ENCODE peak calls at places on chromosome 20, in seven cellular contexts. W, N, O, M, Z, V and U are unnamed samples. For H3K4me1, the result is how much of the 10 kb centered on the place peaks cover.

GRCh38 chr20:59017493-59018231 is 1.6 kb upstream of the TUBB1 start:
- DNase-seq in V (no peak), O (no peak), M (no peak), Z (no peak), W (no peak), N (peak), U (no peak)

GRCh38 chr20:32327087-32327681 is 30.9 kb upstream of the ASXL1 start:
- DNase-seq in Z (peak), M (no peak), V (no peak), W (no peak), N (no peak), O (no peak), U (no peak)

GRCh38 chr20:38083338-38084048 is 49.9 kb downstream of the RPRD1B start:
- DNase-seq in Z (no peak), O (no peak), V (no peak), N (no peak), M (no peak), W (no peak), U (no peak)

GRCh38 chr20:62252342-62252966 is 14.1 kb downstream of the OSBPL2 start:
- DNase-seq in N (no peak), V (peak), W (no peak), Z (no peak), O (no peak), M (no peak), U (no peak)

GRCh38 chr20:61299613-61300012 is 47.6 kb downstream of the CDH4 start:
- DNase-seq in M (no peak), V (no peak), O (no peak), Z (no peak), N (no peak), W (no peak), U (no peak)

GRCh38 chr20:61531553-61532345 is 279.7 kb downstream of the CDH4 start:
- DNase-seq in M (no peak), W (no peak), V (no peak), N (no peak), Z (peak), O (no peak), U (no peak)

GRCh38 chr20:62696999-62697398 is 11.6 kb upstream of the NTSR1 start:
- DNase-seq in N (no peak), W (no peak), M (no peak), Z (no peak), V (no peak), O (no peak), U (no peak)

GRCh38 chr20:63041776-63042175 is 35.0 kb upstream of the BHLHE23 start:
- DNase-seq in V (peak), M (no peak), O (no peak), Z (no peak), N (no peak), W (no peak), U (no peak)

GRCh38 chr20:32440758-32441078 is 82.6 kb downstream of the ASXL1 start:
- DNase-seq in W (no peak), O (no peak), M (no peak), Z (no peak), V (no peak), N (no peak), U (no peak)

GRCh38 chr20:12371955-12372354 is 454.3 kb downstream of the BTBD3 start:
- DNase-seq in Z (no peak), M (no peak), O (no peak), V (no peak), N (no peak), W (no peak), U (no peak)

GRCh38 chr20:38202982-38203293 is 37.9 kb upstream of the TGM2 start:
- DNase-seq in M (no peak), V (no peak), N (peak), O (no peak), W (no peak), Z (no peak), U (no peak)

GRCh38 chr20:45867129-45867810 is 9.9 kb downstream of the ZSWIM3 start:
- DNase-seq in W (no peak), V (no peak), O (no peak), M (no peak), Z (no peak), N (no peak), U (no peak)
- H3K4me1 ChIP-seq in W (under half), V (under half), O (under half), M (under half), Z (under half), N (under half), U (under half)

GRCh38 chr20:48782901-48783308 is 44.9 kb downstream of the PREX1 start:
- DNase-seq in V (no peak), Z (no peak), N (peak), W (no peak), M (no peak), O (no peak), U (no peak)

GRCh38 chr20:48782073-48782472 is 45.7 kb downstream of the PREX1 start:
- DNase-seq in N (no peak), O (no peak), W (no peak), V (no peak), Z (no peak), M (no peak), U (no peak)

GRCh38 chr20:48779435-48779834 is 48.4 kb downstream of the PREX1 start:
- DNase-seq in V (no peak), W (no peak), Z (no peak), O (no peak), M (no peak), N (no peak), U (no peak)

GRCh38 chr20:48783533-48784272 is 44.1 kb downstream of the PREX1 start:
- DNase-seq in Z (peak), W (no peak), V (no peak), N (peak), O (peak), M (no peak), U (no peak)

GRCh38 chr20:48781634-48782033 is 46.2 kb downstream of the PREX1 start:
- DNase-seq in N (no peak), V (no peak), M (no peak), O (no peak), Z (no peak), W (no peak), U (no peak)
- H3K4me1 ChIP-seq in N (under half), V (under half), M (under half), O (half or more), Z (under half), W (under half), U (under half)

DNA sequence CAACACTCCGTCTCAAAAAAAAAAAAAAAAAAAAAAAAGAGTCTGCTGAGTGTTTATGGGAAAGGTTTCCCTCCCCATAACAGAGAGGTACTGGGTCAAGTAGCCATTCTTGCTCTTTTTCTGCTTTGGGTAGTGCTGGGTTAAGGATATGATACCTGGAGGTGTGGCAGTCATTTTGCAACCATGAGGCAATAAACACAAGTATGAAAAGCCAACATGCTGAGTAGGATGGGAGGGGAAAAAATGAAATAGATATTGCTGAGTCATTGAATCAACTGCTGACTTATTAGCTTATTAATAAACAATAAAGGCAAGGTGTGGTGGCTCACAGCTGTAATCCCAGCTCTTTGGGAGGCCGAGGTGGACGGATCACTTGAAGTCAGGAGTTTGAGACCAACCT is 2.3 kb upstream of the TOMM34 start:
- DNase-seq in M (no peak), Z (no peak), N (no peak), V (no peak), O (no peak), W (no peak), U (no peak)
- H3K4me1 ChIP-seq in M (under half), Z (under half), N (under half), V (under half), O (under half), W (under half), U (under half)

GRCh38 chr20:49284818-49285217 is 7.0 kb upstream of the ZNFX1 start:
- DNase-seq in W (no peak), M (no peak), V (no peak), O (no peak), Z (no peak), N (no peak), U (no peak)

GRCh38 chr20:49285813-49286494 is 8.1 kb upstream of the ZNFX1 start:
- DNase-seq in Z (no peak), V (no peak), W (no peak), O (no peak), N (no peak), M (no peak), U (no peak)

GRCh38 chr20:49283703-49284625 is 6.1 kb upstream of the ZNFX1 start:
- DNase-seq in W (no peak), O (no peak), V (no peak), N (no peak), M (no peak), Z (no peak), U (no peak)

GRCh38 chr20:49286689-49287551 is 9.1 kb upstream of the ZNFX1 start:
- DNase-seq in Z (peak), M (peak), W (no peak), O (no peak), N (no peak), V (no peak), U (no peak)

DNA sequence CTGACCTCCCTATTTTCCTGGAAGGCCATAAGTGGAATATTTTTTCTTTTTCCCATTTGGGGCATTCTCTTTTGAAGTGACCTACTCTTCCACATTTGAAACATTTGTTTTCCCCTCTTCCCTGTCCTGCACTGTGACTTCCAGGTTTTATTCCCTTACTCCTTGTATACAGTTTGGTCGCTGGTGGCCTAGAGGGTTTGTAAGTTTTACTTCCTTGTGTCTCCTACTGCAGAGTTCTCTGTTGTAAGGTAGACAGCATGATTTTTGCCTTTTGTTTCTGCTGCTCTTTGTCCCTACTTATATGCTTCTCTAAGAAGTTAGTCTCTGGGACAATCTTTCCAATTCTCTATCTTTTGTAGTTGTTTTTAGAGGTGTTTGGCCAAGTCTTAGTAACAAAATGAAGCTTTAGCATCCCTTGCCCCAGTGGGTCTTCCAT is 7.4 kb upstream of the ZNFX1 start:
- DNase-seq in M (no peak), Z (no peak), N (no peak), V (no peak), W (no peak), O (no peak), U (no peak)
- H3K4me1 ChIP-seq in M (under half), Z (under half), N (under half), V (under half), W (under half), O (under half), U (under half)

GRCh38 chr20:57694481-57694880 is 15.3 kb downstream of the PMEPA1 start:
- DNase-seq in V (no peak), Z (no peak), N (no peak), M (no peak), O (no peak), W (no peak), U (no peak)

GRCh38 chr20:57693670-57694329 is 16.0 kb downstream of the PMEPA1 start:
- DNase-seq in V (no peak), W (no peak), M (no peak), O (no peak), Z (no peak), N (no peak), U (no peak)

GRCh38 chr20:57696401-57696961 is 13.3 kb downstream of the PMEPA1 start:
- DNase-seq in V (no peak), M (no peak), N (no peak), O (no peak), W (no peak), Z (no peak), U (no peak)

GRCh38 chr20:57695940-57696339 is 13.9 kb downstream of the PMEPA1 start:
- DNase-seq in W (no peak), V (no peak), O (no peak), Z (no peak), M (no peak), N (no peak), U (no peak)

GRCh38 chr20:57695012-57695411 is 14.8 kb downstream of the PMEPA1 start:
- DNase-seq in W (no peak), Z (peak), V (no peak), M (no peak), N (peak), O (no peak), U (no peak)
- H3K4me1 ChIP-seq in W (under half), Z (under half), V (under half), M (under half), N (under half), O (under half), U (under half)